ENCODE peak calls at places on chromosome 20, in five cellular contexts. D is endodermal cell; F is mammary epithelial cell; L is heart left ventricle; P is effector memory CD4-positive, alpha-beta T cell. K is an unnamed sample.

GRCh38 chr20:300345-300744 is 3.0 kb downstream of the ZCCHC3 start:
- DNase-seq in D (peak; percentile 86), F (no peak), L (no peak), P (no peak), K (no peak)

GRCh38 chr20:57594092-57594911 is 25.9 kb downstream of the ZBP1 start:
- DNase-seq in D (peak; percentile 90), F (no peak), L (no peak), P (peak; percentile 42), K (no peak)

GRCh38 chr20:43477193-43477592 is 19.5 kb downstream of the SRSF6 start:
- DNase-seq in D (peak; percentile 4), F (no peak), L (no peak), P (no peak), K (no peak)

GRCh38 chr20:44111712-44112335 is 75.2 kb downstream of the JPH2 start:
- DNase-seq in D (peak; percentile 58), F (peak; percentile 34), L (no peak), P (no peak), K (no peak)

GRCh38 chr20:6993016-6993415 is 225.5 kb downstream of the BMP2 start:
- DNase-seq in D (no peak), F (peak; percentile 98), L (no peak), P (no peak), K (no peak)

GRCh38 chr20:19661717-19662637 is 96.1 kb upstream of the RIN2 start:
- DNase-seq in D (peak; percentile 88), F (peak; percentile 40), L (peak; percentile 47), P (peak; percentile 14), K (peak; percentile 75)

GRCh38 chr20:51372176-51372803 is 170.2 kb downstream of the NFATC2 start:
- DNase-seq in D (peak; percentile 93), F (peak; percentile 62), L (peak; percentile 59), P (peak; percentile 37), K (peak; percentile 68)

GRCh38 chr20:49866051-49866450 is 49.3 kb downstream of the SPATA2 start:
- DNase-seq in D (peak; percentile 10), F (no peak), L (no peak), P (no peak), K (no peak)

GRCh38 chr20:50838322-50838625 is 43.4 kb downstream of the BCAS4 start:
- DNase-seq in D (no peak), F (no peak), L (no peak), P (no peak), K (no peak)

GRCh38 chr20:11429889-11430580 is 487.7 kb upstream of the BTBD3 start:
- DNase-seq in D (no peak), F (no peak), L (no peak), P (no peak), K (no peak)

GRCh38 chr20:53037621-53038020 is 65.5 kb downstream of the TSHZ2 start:
- DNase-seq in D (no peak), F (no peak), L (no peak), P (no peak), K (no peak)

GRCh38 chr20:58447733-58448391 is 58.8 kb downstream of the VAPB start:
- DNase-seq in D (peak; percentile 91), F (peak; percentile 29), L (no peak), P (peak; percentile 13), K (peak; percentile 75)

GRCh38 chr20:44083220-44083933 is 103.6 kb downstream of the JPH2 start:
- DNase-seq in D (no peak), F (peak; percentile 35), L (peak; percentile 84), P (no peak), K (no peak)

GRCh38 chr20:32763202-32763999 is 1.2 kb downstream of the DNMT3B start:
- DNase-seq in D (peak; percentile 66), F (no peak), L (no peak), P (no peak), K (no peak)

GRCh38 chr20:38325905-38326304 is 20.4 kb upstream of the LBP start:
- DNase-seq in D (no peak), F (no peak), L (no peak), P (no peak), K (no peak)

GRCh38 chr20:38324159-38324558 is 20.2 kb downstream of the BPI start:
- DNase-seq in D (no peak), F (no peak), L (no peak), P (no peak), K (no peak)

GRCh38 chr20:38325167-38325566 is 21.1 kb upstream of the LBP start:
- DNase-seq in D (no peak), F (no peak), L (no peak), P (no peak), K (no peak)

GRCh38 chr20:38320221-38320620 is 16.3 kb downstream of the BPI start:
- DNase-seq in D (no peak), F (no peak), L (no peak), P (no peak), K (no peak)

DNA sequence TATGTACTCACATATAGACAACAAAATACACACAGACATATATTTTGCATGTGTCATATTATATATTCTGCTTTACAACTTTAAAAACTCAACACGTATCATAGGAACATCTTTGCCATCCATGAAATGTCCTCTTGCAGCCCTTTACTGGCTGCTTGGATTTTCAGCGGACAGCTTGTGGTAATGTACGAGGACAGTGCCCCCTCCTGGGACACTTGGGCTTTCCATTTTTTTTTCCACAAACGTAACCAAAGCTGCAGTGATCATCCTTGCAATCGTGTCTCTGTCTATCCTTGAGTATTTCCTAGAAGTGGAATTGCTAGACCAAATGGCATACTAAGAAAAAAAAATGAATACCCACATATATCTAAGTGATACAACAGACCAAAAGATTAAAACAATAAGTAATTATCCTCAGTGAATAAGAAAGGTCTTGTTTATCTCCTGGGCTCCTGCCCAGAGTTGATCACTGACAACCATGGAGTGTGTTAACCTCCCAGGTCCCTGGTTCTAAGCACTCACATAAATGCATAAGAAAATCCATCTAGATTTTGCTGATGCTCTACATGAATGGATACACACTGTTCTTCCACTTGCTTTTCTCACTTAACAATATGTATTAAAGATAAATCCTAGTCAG is 18.1 kb downstream of the BPI start:
- DNase-seq in D (peak; percentile 78), F (peak; percentile 29), L (no peak), P (no peak), K (peak; percentile 61)
- H3K27me3 ChIP-seq in D (peaks cover 8% of the 10 kb centered on the region), F (no peaks in the 10 kb centered on the region), L (peaks cover 5% of the 10 kb centered on the region), P (no peaks in the 10 kb centered on the region), K (no peaks in the 10 kb centered on the region)

GRCh38 chr20:25626779-25627178 is 3.0 kb upstream of the NANP start:
- DNase-seq in D (peak; percentile 82), F (no peak), L (no peak), P (no peak), K (no peak)
- H3K27me3 ChIP-seq in D (no peaks in the 10 kb centered on the region), F (no peaks in the 10 kb centered on the region), L (no peaks in the 10 kb centered on the region), P (no peaks in the 10 kb centered on the region), K (no peaks in the 10 kb centered on the region)

GRCh38 chr20:64138276-64138815 is 25.9 kb upstream of the MYT1 start:
- DNase-seq in D (no peak), F (no peak), L (peak; percentile 6), P (no peak), K (peak; percentile 4)

GRCh38 chr20:64140956-64141355 is 23.3 kb upstream of the MYT1 start:
- DNase-seq in D (no peak), F (no peak), L (no peak), P (no peak), K (no peak)

GRCh38 chr20:64140421-64140820 is 23.8 kb upstream of the MYT1 start:
- DNase-seq in D (no peak), F (no peak), L (no peak), P (no peak), K (peak; percentile 2)

GRCh38 chr20:64137598-64138031 is 26.6 kb upstream of the MYT1 start:
- DNase-seq in D (no peak), F (no peak), L (peak; percentile 20), P (no peak), K (no peak)

DNA sequence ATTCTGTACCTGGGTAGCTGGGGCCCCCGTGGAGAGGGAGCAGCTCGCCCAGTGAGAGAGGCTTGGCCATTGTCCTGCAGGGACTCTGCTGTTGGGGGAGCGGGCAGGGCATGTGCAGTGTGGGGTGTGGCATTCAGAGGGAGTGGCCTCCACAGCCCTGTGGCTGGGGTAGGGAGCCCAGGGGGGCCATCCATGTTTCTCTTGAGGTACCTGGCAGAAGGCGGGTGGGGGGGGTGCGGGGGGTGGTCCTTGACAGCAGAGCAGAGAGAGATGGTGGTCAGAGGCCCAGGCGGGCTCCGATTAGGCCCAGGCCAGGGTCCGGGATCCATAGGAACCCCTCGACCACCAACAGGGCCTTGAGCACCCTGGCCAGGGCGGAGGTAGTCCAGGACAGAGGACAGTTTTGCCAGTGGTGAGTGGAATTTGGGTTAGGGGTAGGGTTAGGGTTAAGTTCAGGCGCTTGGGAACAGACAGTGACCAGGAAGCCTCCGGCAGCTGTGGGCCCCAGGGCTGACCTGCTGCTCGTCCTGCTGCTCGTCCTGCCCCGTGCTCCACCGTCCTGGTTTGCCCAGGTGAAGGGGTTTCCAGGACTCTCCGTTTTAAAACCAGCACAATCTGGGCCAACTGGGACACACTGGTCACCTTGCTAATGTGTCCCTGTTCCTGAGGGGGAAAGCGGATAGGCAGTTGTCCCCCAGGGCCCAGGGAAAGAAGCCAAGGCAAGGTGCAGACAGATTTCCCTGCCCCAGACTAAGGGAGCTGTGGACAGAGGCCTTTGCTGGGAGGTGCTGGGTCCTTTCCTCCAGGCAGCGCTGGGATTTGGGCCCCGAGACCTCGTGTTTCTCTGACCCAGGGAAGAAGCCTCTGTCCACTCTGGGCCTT is 24.8 kb upstream of the MYT1 start:
- DNase-seq in D (no peak), F (no peak), L (peak; percentile 16), P (no peak), K (no peak)
- H3K27me3 ChIP-seq in D (no peaks in the 10 kb centered on the region), F (no peaks in the 10 kb centered on the region), L (peaks cover 7% of the 10 kb centered on the region), P (no peaks in the 10 kb centered on the region), K (no peaks in the 10 kb centered on the region)

GRCh38 chr20:10007747-10008146 is 27.0 kb upstream of the ANKEF1 start:
- DNase-seq in D (no peak), F (no peak), L (no peak), P (no peak), K (no peak)
- H3K27me3 ChIP-seq in D (no peaks in the 10 kb centered on the region), F (no peaks in the 10 kb centered on the region), L (no peaks in the 10 kb centered on the region), P (no peaks in the 10 kb centered on the region), K (no peaks in the 10 kb centered on the region)

DNA sequence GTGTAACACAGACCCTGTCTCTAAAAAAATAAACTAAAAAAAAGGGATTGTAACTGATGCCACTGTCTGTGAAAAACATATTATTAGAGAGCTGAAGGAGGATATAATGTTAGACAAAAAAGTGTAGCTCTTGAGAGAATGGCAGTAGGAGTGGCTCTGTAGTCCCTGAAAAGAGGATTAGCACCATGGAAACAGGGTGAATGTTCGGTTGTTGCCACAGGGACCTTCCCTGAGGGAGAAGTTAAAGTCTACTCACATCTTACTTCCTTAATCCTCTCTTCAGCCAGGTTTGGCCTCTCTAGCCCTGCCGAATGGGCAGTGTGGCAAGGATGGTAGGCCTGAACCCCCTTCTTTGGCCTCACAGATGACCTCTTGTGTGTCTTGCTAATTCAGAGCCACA is 12.1 kb downstream of the SCAND1 start:
- DNase-seq in D (no peak), F (no peak), L (no peak), P (no peak), K (no peak)
- H3K27me3 ChIP-seq in D (no peaks in the 10 kb centered on the region), F (no peaks in the 10 kb centered on the region), L (no peaks in the 10 kb centered on the region), P (no peaks in the 10 kb centered on the region), K (no peaks in the 10 kb centered on the region)